ENCODE peak calls at places on chromosomes 7 and 10, in eight cellular contexts. P, E, O, G, I, T, N and C are unnamed samples.

GRCh38 chr7:29281782-29282541 is 87.4 kb downstream of the CHN2 start:
- DNase-seq in P (no peak), E (no peak), O (no peak), G (no peak), I (no peak), T (peak; percentile 51), N (no peak), C (no peak)

GRCh38 chr7:82050134-82050533 is 280.3 kb upstream of the HGF start:
- DNase-seq in P (no peak), E (peak; percentile 65), O (no peak), G (peak; percentile 52), I (no peak), T (no peak), N (no peak), C (no peak)

GRCh38 chr10:107139237-107139636 is 25.3 kb downstream of the SORCS1 start:
- DNase-seq in P (no peak), E (no peak), O (no peak), G (no peak), I (no peak), T (no peak), N (no peak), C (no peak)

GRCh38 chr7:116512524-116513188 is 12.2 kb upstream of the CAV1 start:
- DNase-seq in P (no peak), E (no peak), O (no peak), G (no peak), I (no peak), T (no peak), N (no peak), C (no peak)

GRCh38 chr10:42594246-42594650 is 44.1 kb downstream of the ZNF33B start:
- DNase-seq in P (no peak), E (no peak), O (no peak), G (no peak), I (no peak), T (no peak), N (no peak), C (no peak)

GRCh38 chr7:104845541-104845940 is 168.5 kb upstream of the KMT2E start:
- DNase-seq in P (no peak), E (no peak), O (no peak), G (no peak), I (no peak), T (no peak), N (no peak), C (no peak)

GRCh38 chr7:140738280-140738679 is 41.8 kb downstream of the NDUFB2 start:
- DNase-seq in P (no peak), E (no peak), O (no peak), G (no peak), I (no peak), T (no peak), N (no peak), C (no peak)

GRCh38 chr10:115093286-115093775 is at the start of gene ATRNL1:
- DNase-seq in P (peak; percentile 37), E (peak; percentile 77), O (peak; percentile 3), G (peak; percentile 63), I (no peak), T (no peak), N (peak; percentile 21), C (no peak)

GRCh38 chr10:72425133-72425532 is 70.4 kb upstream of the DNAJB12 start:
- DNase-seq in P (no peak), E (no peak), O (no peak), G (no peak), I (no peak), T (no peak), N (no peak), C (no peak)

GRCh38 chr10:68742397-68742796 is 21.4 kb downstream of the CCAR1 start:
- DNase-seq in P (no peak), E (no peak), O (no peak), G (no peak), I (no peak), T (no peak), N (no peak), C (no peak)

GRCh38 chr7:36939816-36940215 is 215.5 kb upstream of the AOAH start:
- DNase-seq in P (no peak), E (no peak), O (no peak), G (no peak), I (no peak), T (no peak), N (no peak), C (no peak)